ENCODE peak calls at places on chromosomes 6 and 20, in four cellular contexts. C is effector CD8-positive, alpha-beta T cell; U is HS-5; A is progenitor cell of endocrine pancreas. S is an unnamed sample.

GRCh38 chr6:105993769-105994521 is 92.2 kb upstream of the PRDM1 start:
- DNase-seq in C (no peak), U (no peak), A (no peak), S (no peak)

GRCh38 chr6:31859923-31860322 is 2.7 kb downstream of the NEU1 start:
- DNase-seq in C (no peak), U (no peak), A (no peak), S (no peak)

GRCh38 chr6:165617528-165617927 is 45.5 kb downstream of the PDE10A start:
- DNase-seq in C (no peak), U (no peak), A (no peak), S (no peak)

GRCh38 chr6:158752613-158753012 is 66.6 kb downstream of the EZR start:
- DNase-seq in C (no peak), U (no peak), A (no peak), S (no peak)

GRCh38 chr20:6026051-6026450 is 27.8 kb downstream of the LRRN4 start:
- DNase-seq in C (no peak), U (no peak), A (no peak), S (peak; percentile 62)

GRCh38 chr20:51803157-51803854 is 985 bp upstream of the SALL4 start:
- DNase-seq in C (no peak), U (peak; percentile 100), A (no peak), S (peak; percentile 43)

GRCh38 chr20:10596726-10597125 is 77.1 kb downstream of the JAG1 start:
- DNase-seq in C (no peak), U (no peak), A (no peak), S (peak; percentile 66)

GRCh38 chr6:113363866-113364265 is 493.3 kb upstream of the MARCKS start:
- DNase-seq in C (no peak), U (peak; percentile 55), A (no peak), S (peak; percentile 53)

GRCh38 chr20:52889225-52889624 is 82.9 kb upstream of the TSHZ2 start:
- DNase-seq in C (no peak), U (peak; percentile 86), A (no peak), S (peak; percentile 89)

GRCh38 chr20:19913927-19914614 is 103.1 kb upstream of the NAA20 start:
- DNase-seq in C (no peak), U (peak; percentile 31), A (no peak), S (peak; percentile 96)

S was measured in foreskin keratinocyte.